ENCODE peak calls at places on chromosomes 16 and 17, in eight cellular contexts. T is activated CD4-positive, alpha-beta T cell treated with anti-CD3 and anti-CD28 coated beads, Interleukin-2, amount 10 ng/mL, durations not matched to agents 7 days and 5 days; Z is heart left ventricle; Q is mammary epithelial cell; G is aorta; E is AG04450; M is KBM-7; Y is stimulated activated effector memory CD8-positive, alpha-beta T cell treated with anti-CD3 and anti-CD28 coated beads, Interleukin-12 subunit alpha, Interleukin-12 subunit beta, amount 100 ng/mL, for 72 hours. P is an unnamed sample.

GRCh38 chr17:38579934-38580333 is 25.8 kb downstream of the SRCIN1 start:
- DNase-seq in E (no peak), Z (no peak), Q (peak; percentile 44), G (no peak), Y (no peak), T (no peak), M (peak; percentile 49), P (no peak)

GRCh38 chr16:87317766-87318121 is 552 bp upstream of the C16orf95 start:
- DNase-seq in Z (peak; percentile 54), M (no peak), Q (peak; percentile 40), G (peak; percentile 68), Y (no peak), E (peak; percentile 24), T (peak; percentile 56), P (peak; percentile 18)

GRCh38 chr17:59830007-59830630 is 62.6 kb downstream of the TUBD1 start:
- DNase-seq in Q (no peak), E (no peak), Z (no peak), T (no peak), G (no peak), M (peak; percentile 26), Y (no peak), P (no peak)

GRCh38 chr17:18850679-18851078 is 7.3 kb upstream of the PRPSAP2 start:
- DNase-seq in G (no peak), M (no peak), Y (no peak), Z (no peak), T (no peak), Q (no peak), E (no peak), P (no peak)

GRCh38 chr17:10699861-10700260 is 2.5 kb downstream of the ADPRM start:
- DNase-seq in G (no peak), E (no peak), Y (no peak), Q (no peak), M (peak; percentile 59), Z (no peak), T (peak; percentile 56), P (peak; percentile 51)

GRCh38 chr17:33682622-33683021 is 389.5 kb upstream of the ASIC2 start:
- DNase-seq in M (no peak), Y (no peak), E (no peak), T (no peak), Z (no peak), Q (no peak), G (no peak), P (no peak)

GRCh38 chr16:20084624-20085226 is 11.0 kb upstream of the GPR139 start:
- DNase-seq in Q (no peak), E (no peak), G (no peak), T (no peak), Y (no peak), M (no peak), Z (no peak), P (no peak)

GRCh38 chr17:40341808-40342574 is 22.5 kb downstream of the GJD3 start:
- DNase-seq in Y (no peak), T (peak; percentile 25), E (no peak), Z (peak; percentile 92), G (peak; percentile 91), M (no peak), Q (no peak), P (no peak)

GRCh38 chr16:27749946-27750345 is 200.0 kb downstream of the KATNIP start:
- DNase-seq in Z (peak; percentile 24), E (no peak), Y (no peak), Q (no peak), M (no peak), T (no peak), G (no peak), P (no peak)

GRCh38 chr17:50169881-50170459 is 4.2 kb downstream of the SGCA start:
- DNase-seq in E (no peak), T (no peak), G (peak; percentile 44), Y (no peak), Q (no peak), Z (peak; percentile 56), M (no peak), P (no peak)

GRCh38 chr17:79074650-79075432 is at the start of gene ENGASE:
- DNase-seq in M (peak; percentile 90), E (peak; percentile 59), Q (peak; percentile 87), G (peak; percentile 97), T (peak; percentile 93), Y (peak; percentile 93), Z (peak; percentile 98), P (peak; percentile 88)

GRCh38 chr16:49492090-49492801 is 118.6 kb downstream of the C16orf78 start:
- DNase-seq in E (no peak), Q (no peak), M (peak; percentile 27), Y (peak; percentile 14), G (peak; percentile 59), T (peak; percentile 42), Z (peak; percentile 80), P (no peak)

GRCh38 chr17:82458885-82459424 is 414 bp downstream of the NARF start:
- DNase-seq in Z (peak; percentile 74), Y (no peak), T (peak; percentile 47), G (peak; percentile 74), M (peak; percentile 37), Q (peak; percentile 11), E (no peak), P (no peak)

GRCh38 chr17:79364695-79365094 is 246.2 kb downstream of the RBFOX3 start:
- DNase-seq in G (peak; percentile 17), M (no peak), Z (peak; percentile 19), Y (no peak), Q (no peak), E (no peak), T (no peak), P (no peak)

GRCh38 chr16:53509906-53510703 is 7.1 kb upstream of the AKTIP start:
- DNase-seq in Y (peak; percentile 24), M (peak; percentile 57), E (peak; percentile 41), G (peak; percentile 74), Z (peak; percentile 83), Q (peak; percentile 39), T (peak; percentile 53), P (peak; percentile 28)

GRCh38 chr17:30824002-30824355 is 513 bp downstream of the CRLF3 start:
- DNase-seq in Y (no peak), E (no peak), Q (peak; percentile 30), G (no peak), Z (no peak), M (peak; percentile 45), T (peak; percentile 43), P (no peak)

GRCh38 chr16:66905633-66906539 is 12.8 kb downstream of the CDH16 start:
- DNase-seq in M (peak; percentile 6), G (no peak), E (no peak), Y (no peak), T (peak; percentile 85), Q (peak; percentile 34), Z (no peak), P (no peak)

GRCh38 chr16:54351171-54351570 is 64.6 kb upstream of the IRX3 start:
- DNase-seq in G (no peak), M (no peak), E (no peak), Q (peak; percentile 30), Z (no peak), Y (no peak), T (no peak), P (no peak)

GRCh38 chr17:83057793-83058477 is 21.5 kb upstream of the METRNL start:
- DNase-seq in T (peak; percentile 3), Q (no peak), G (peak; percentile 58), E (no peak), Z (peak; percentile 84), M (no peak), Y (no peak), P (no peak)

GRCh38 chr17:60141111-60142018 is 8.4 kb upstream of the CA4 start:
- DNase-seq in Y (no peak), M (no peak), Q (no peak), Z (peak; percentile 66), T (no peak), G (peak; percentile 61), E (no peak), P (no peak)

GRCh38 chr17:35214631-35215273 is 20.6 kb upstream of the SLC35G3 start:
- DNase-seq in T (peak; percentile 38), E (no peak), Y (peak; percentile 15), Z (no peak), Q (no peak), M (no peak), G (no peak), P (no peak)

GRCh38 chr17:15742921-15743320 is 10.8 kb downstream of the TBC1D26 start:
- DNase-seq in G (no peak), E (no peak), Z (no peak), T (no peak), M (no peak), Y (no peak), Q (no peak), P (no peak)

GRCh38 chr17:78252111-78252634 is 20.7 kb downstream of the TMEM235 start:
- DNase-seq in M (no peak), E (no peak), G (no peak), Z (peak; percentile 67), Q (no peak), T (peak; percentile 85), Y (no peak), P (no peak)

GRCh38 chr17:12107905-12108304 is 87.2 kb downstream of the MAP2K4 start:
- DNase-seq in T (no peak), G (no peak), Q (no peak), Z (no peak), Y (no peak), M (no peak), E (no peak), P (no peak)

GRCh38 chr16:23124315-23124714 is 24.9 kb downstream of the USP31 start:
- DNase-seq in G (no peak), M (no peak), Y (no peak), E (no peak), T (no peak), Q (peak; percentile 91), Z (no peak), P (no peak)